ENCODE peak calls at places on chromosomes 12 and 14, in seven cellular contexts. P is cardiac muscle cell, S is pancreas, D is neural progenitor cell, A is GM23248, Z is colonic mucosa, W is tibial artery. X is an unnamed sample.

GRCh38 chr12:55847033-55847432 is 4.3 kb upstream of the MMP19 start:
- DNase-seq in W (peak; percentile 77), P (no peak), S (no peak), D (no peak), A (peak; percentile 91), Z (no peak), X (peak; percentile 66)

GRCh38 chr14:98458702-98459101 is 813.3 kb downstream of the BCL11B start:
- DNase-seq in A (no peak), W (no peak), Z (no peak), S (no peak), D (no peak), P (no peak), X (no peak)

GRCh38 chr14:36585100-36585499 is 2.7 kb upstream of the NKX2-8 start:
- DNase-seq in D (no peak), W (no peak), S (no peak), Z (no peak), P (no peak), A (no peak), X (no peak)

GRCh38 chr12:49930515-49931288 is 19.8 kb upstream of the AQP2 start:
- DNase-seq in D (no peak), Z (no peak), A (peak; percentile 91), P (no peak), S (no peak), W (no peak), X (no peak)

GRCh38 chr12:102800565-102800964 is 116.5 kb downstream of the PAH start:
- DNase-seq in Z (no peak), W (no peak), D (no peak), P (no peak), A (no peak), S (no peak), X (no peak)

GRCh38 chr12:1835178-1836131 is 15.1 kb downstream of the LRTM2 start:
- DNase-seq in S (no peak), W (no peak), P (no peak), A (no peak), D (no peak), Z (no peak), X (no peak)

GRCh38 chr12:89947437-89948265 is 239.0 kb upstream of the ATP2B1 start:
- DNase-seq in D (no peak), S (no peak), W (no peak), P (peak; percentile 34), A (peak; percentile 90), Z (no peak), X (peak; percentile 81)

GRCh38 chr12:6280053-6280469 is 30.4 kb upstream of the PLEKHG6 start:
- DNase-seq in Z (peak; percentile 82), D (no peak), P (no peak), S (peak; percentile 86), A (peak; percentile 94), W (peak; percentile 85), X (peak; percentile 97)

GRCh38 chr12:57864382-57864781 is 17.9 kb upstream of the CTDSP2 start:
- DNase-seq in P (no peak), D (peak; percentile 64), A (peak; percentile 80), Z (peak; percentile 25), S (no peak), W (no peak), X (peak; percentile 97)

GRCh38 chr14:49995162-49995561 is 102.3 kb downstream of the ARF6 start:
- DNase-seq in D (no peak), Z (no peak), A (peak; percentile 47), W (no peak), P (no peak), S (no peak), X (no peak)

GRCh38 chr12:130587966-130588365 is 128.1 kb downstream of the RIMBP2 start:
- DNase-seq in Z (no peak), P (no peak), W (no peak), S (no peak), D (no peak), A (no peak), X (no peak)

GRCh38 chr14:21215130-21215878 is 53.9 kb downstream of the HNRNPC start:
- DNase-seq in S (no peak), D (no peak), A (no peak), W (no peak), Z (no peak), P (no peak), X (no peak)

GRCh38 chr14:77320238-77320935 is at the start of gene POMT2:
- DNase-seq in S (peak; percentile 91), Z (peak; percentile 96), W (peak; percentile 97), P (peak; percentile 96), D (peak; percentile 97), A (peak; percentile 96), X (peak; percentile 92)

GRCh38 chr12:48965447-48965846 is 6.1 kb downstream of the WNT10B start:
- DNase-seq in Z (no peak), A (peak; percentile 49), S (no peak), D (peak; percentile 41), P (no peak), W (no peak), X (no peak)

DNA sequence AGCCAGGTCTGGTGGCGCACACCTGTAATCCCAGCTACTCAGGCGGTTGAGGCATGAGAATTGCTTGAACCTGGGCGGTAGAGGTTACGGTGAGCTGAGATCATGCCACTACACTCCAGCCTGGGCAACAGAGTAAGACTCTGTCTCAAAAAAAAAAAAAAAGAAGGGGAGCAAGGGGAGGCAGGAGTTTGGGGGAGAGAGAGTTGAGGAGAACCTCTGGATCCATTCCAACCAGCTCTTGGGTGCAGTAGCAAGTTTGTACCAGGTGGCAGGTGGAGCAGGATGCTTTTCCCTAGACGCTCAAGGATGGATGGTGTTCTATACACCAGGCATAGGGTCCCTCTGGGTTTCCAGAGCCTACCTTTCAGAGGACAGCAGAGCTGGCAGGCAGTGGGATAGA is 1.9 kb downstream of the NFE2 start:
- DNase-seq in W (no peak), Z (no peak), S (no peak), A (no peak), D (no peak), P (no peak), X (no peak)
- H3K4me3 ChIP-seq in W (no peak overlapping the region), Z (no peak overlapping the region), S (no peak overlapping the region), A (no peak overlapping the region), D (no peak overlapping the region), P (no peak overlapping the region), X (no peak overlapping the region)

GRCh38 chr12:133225527-133225926 is 10.2 kb downstream of the ANHX start:
- DNase-seq in S (no peak), A (no peak), Z (no peak), D (no peak), W (peak; percentile 44), P (no peak), X (no peak)
- H3K9me3 ChIP-seq in S (no peaks in the 10 kb centered on the region), A (no peaks in the 10 kb centered on the region), Z (no peaks in the 10 kb centered on the region), D (no peaks in the 10 kb centered on the region), W (peaks cover 10% of the 10 kb centered on the region), P (no peaks in the 10 kb centered on the region), X (peaks cover 12% of the 10 kb centered on the region)

GRCh38 chr14:54882521-54882920 is 20.1 kb downstream of the GCH1 start:
- DNase-seq in S (no peak), P (no peak), W (no peak), D (no peak), A (no peak), Z (no peak), X (no peak)

GRCh38 chr14:54877703-54878021 is 25.0 kb downstream of the GCH1 start:
- DNase-seq in P (no peak), S (no peak), Z (no peak), W (no peak), A (no peak), D (peak; percentile 3), X (no peak)

GRCh38 chr14:54881761-54882401 is 20.7 kb downstream of the GCH1 start:
- DNase-seq in P (no peak), S (no peak), D (no peak), W (no peak), Z (no peak), A (peak; percentile 76), X (no peak)

GRCh38 chr14:54877015-54877702 is 25.5 kb downstream of the GCH1 start:
- DNase-seq in A (no peak), P (no peak), Z (no peak), D (no peak), W (no peak), S (no peak), X (no peak)

DNA sequence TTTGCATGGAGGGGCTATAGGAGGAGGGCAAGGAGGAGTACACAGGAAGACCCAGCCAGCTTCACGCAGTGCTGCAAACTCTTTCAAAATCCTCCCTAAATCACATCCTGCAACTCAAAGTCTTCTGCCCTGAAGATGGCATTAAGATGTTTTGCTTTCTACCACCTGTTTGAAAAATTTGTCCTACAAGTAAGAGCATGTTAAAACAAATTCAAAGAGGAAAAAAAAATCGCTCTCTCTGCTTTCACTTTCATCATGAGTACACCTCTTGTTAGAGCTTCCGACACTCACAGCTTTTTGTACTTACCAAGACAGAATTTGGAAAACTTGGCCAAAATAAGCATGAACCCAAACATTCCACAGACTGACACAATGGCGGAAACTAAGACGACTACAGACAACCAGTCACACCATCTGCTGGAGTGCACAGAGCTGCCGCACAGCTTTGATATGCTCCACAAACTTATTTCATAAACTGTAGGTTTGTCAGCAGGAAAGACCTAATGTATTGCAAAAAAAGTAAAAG is 21.3 kb downstream of the GCH1 start:
- DNase-seq in W (no peak), S (no peak), A (peak; percentile 78), D (no peak), Z (peak; percentile 45), P (no peak), X (no peak)
- H3K4me3 ChIP-seq in W (peak overlapping the region; percentile 53), S (no peak overlapping the region), A (peak overlapping the region; percentile 74), D (no peak overlapping the region), Z (peak overlapping the region; percentile 26), P (no peak overlapping the region), X (peak overlapping the region; percentile 32)

GRCh38 chr14:104479901-104480300 is 99.7 kb upstream of the C14orf180 start:
- DNase-seq in S (no peak), P (no peak), A (no peak), W (no peak), D (no peak), Z (no peak), X (no peak)
- H3K9me3 ChIP-seq in S (no peaks in the 10 kb centered on the region), P (no peaks in the 10 kb centered on the region), A (no peaks in the 10 kb centered on the region), W (peaks cover 8% of the 10 kb centered on the region), D (peaks cover 5% of the 10 kb centered on the region), Z (no peaks in the 10 kb centered on the region), X (no peaks in the 10 kb centered on the region)